ENCODE peak calls at places on chromosomes 13 and 19, in five cellular contexts. One of them, this sample, is unnamed. For H3K4me1, the result is how much of the 10 kb centered on the place peaks cover.

GRCh38 chr19:30419581-30420180 is 47.5 kb downstream of the ZNF536 start:
- DNase-seq in Peyer's patch: no peak
- DNase-seq in GM23338: no peak
- DNase-seq in mammary epithelial cell: no peak
- DNase-seq in right atrium auricular region: no peak
- DNase-seq in this sample: no peak

GRCh38 chr13:51235756-51236564 is 13.8 kb downstream of the FAM124A start:
- DNase-seq in Peyer's patch: no peak
- DNase-seq in right atrium auricular region: no peak
- DNase-seq in GM23338: peak
- DNase-seq in mammary epithelial cell: no peak
- DNase-seq in this sample: no peak

GRCh38 chr13:101552797-101553196 is 100.3 kb downstream of the ITGBL1 start:
- DNase-seq in mammary epithelial cell: peak
- DNase-seq in right atrium auricular region: no peak
- DNase-seq in Peyer's patch: no peak
- DNase-seq in GM23338: no peak
- DNase-seq in this sample: no peak

GRCh38 chr19:58519355-58520256 is at the start of gene ZBTB45:
- DNase-seq in GM23338: peak
- DNase-seq in mammary epithelial cell: peak
- DNase-seq in right atrium auricular region: peak
- DNase-seq in Peyer's patch: peak
- DNase-seq in this sample: peak

GRCh38 chr19:5567360-5567970 is at the start of gene TINCR:
- DNase-seq in right atrium auricular region: no peak
- DNase-seq in mammary epithelial cell: no peak
- DNase-seq in Peyer's patch: no peak
- DNase-seq in GM23338: peak
- DNase-seq in this sample: no peak

GRCh38 chr19:46413262-46414031 is at the start of gene CCDC8:
- DNase-seq in mammary epithelial cell: peak
- DNase-seq in right atrium auricular region: peak
- DNase-seq in GM23338: peak
- DNase-seq in Peyer's patch: no peak
- DNase-seq in this sample: no peak

GRCh38 chr19:45154064-45154827 is 6.5 kb downstream of the NKPD1 start:
- DNase-seq in right atrium auricular region: peak
- DNase-seq in GM23338: no peak
- DNase-seq in mammary epithelial cell: peak
- DNase-seq in Peyer's patch: no peak
- DNase-seq in this sample: no peak

GRCh38 chr19:55451522-55452380 is 8.7 kb upstream of the SHISA7 start:
- DNase-seq in Peyer's patch: no peak
- DNase-seq in GM23338: no peak
- DNase-seq in mammary epithelial cell: no peak
- DNase-seq in right atrium auricular region: no peak
- DNase-seq in this sample: no peak

GRCh38 chr19:38788478-38789243 is at the start of gene LGALS7B:
- DNase-seq in right atrium auricular region: no peak
- DNase-seq in Peyer's patch: no peak
- DNase-seq in mammary epithelial cell: no peak
- DNase-seq in GM23338: peak
- DNase-seq in this sample: no peak

GRCh38 chr19:39203372-39204341 is at the start of gene SYCN:
- DNase-seq in right atrium auricular region: no peak
- DNase-seq in GM23338: peak
- DNase-seq in Peyer's patch: no peak
- DNase-seq in mammary epithelial cell: no peak
- DNase-seq in this sample: no peak

GRCh38 chr13:95564948-95565347 is 12.4 kb downstream of the CLDN10 start:
- DNase-seq in Peyer's patch: no peak
- DNase-seq in right atrium auricular region: no peak
- DNase-seq in mammary epithelial cell: peak
- DNase-seq in GM23338: no peak
- DNase-seq in this sample: no peak

GRCh38 chr13:103805771-103806170 is 739.6 kb upstream of the SLC10A2 start:
- DNase-seq in mammary epithelial cell: no peak
- DNase-seq in Peyer's patch: no peak
- DNase-seq in GM23338: no peak
- DNase-seq in right atrium auricular region: no peak
- DNase-seq in this sample: no peak

GRCh38 chr19:40594251-40594650 is 6.9 kb upstream of the LTBP4 start:
- DNase-seq in Peyer's patch: no peak
- DNase-seq in right atrium auricular region: no peak
- DNase-seq in mammary epithelial cell: no peak
- DNase-seq in GM23338: peak
- DNase-seq in this sample: no peak

GRCh38 chr19:9858766-9859165 is 23.6 kb downstream of the PIN1 start:
- DNase-seq in GM23338: no peak
- DNase-seq in right atrium auricular region: no peak
- DNase-seq in Peyer's patch: no peak
- DNase-seq in mammary epithelial cell: no peak
- DNase-seq in this sample: no peak

GRCh38 chr19:55676384-55676783 is 1.4 kb downstream of the EPN1 start:
- DNase-seq in Peyer's patch: peak
- DNase-seq in GM23338: no peak
- DNase-seq in mammary epithelial cell: peak
- DNase-seq in right atrium auricular region: no peak
- DNase-seq in this sample: no peak

GRCh38 chr13:79405501-79405830 is 589 bp downstream of the RBM26 start:
- DNase-seq in GM23338: peak
- DNase-seq in Peyer's patch: no peak
- DNase-seq in right atrium auricular region: no peak
- DNase-seq in mammary epithelial cell: peak
- DNase-seq in this sample: no peak

GRCh38 chr13:102852556-102852955 is 6.7 kb downstream of the ERCC5 start:
- DNase-seq in mammary epithelial cell: no peak
- DNase-seq in Peyer's patch: no peak
- DNase-seq in GM23338: no peak
- DNase-seq in right atrium auricular region: no peak
- DNase-seq in this sample: no peak

GRCh38 chr19:53875602-53876340 is 6.2 kb upstream of the PRKCG start:
- DNase-seq in mammary epithelial cell: no peak
- DNase-seq in Peyer's patch: no peak
- DNase-seq in right atrium auricular region: no peak
- DNase-seq in GM23338: no peak
- DNase-seq in this sample: no peak
- H3K4me1 ChIP-seq in mammary epithelial cell: under half
- H3K4me1 ChIP-seq in Peyer's patch: under half
- H3K4me1 ChIP-seq in right atrium auricular region: under half
- H3K4me1 ChIP-seq in GM23338: under half
- H3K4me1 ChIP-seq in this sample: under half

GRCh38 chr13:26539738-26540292 is 17.7 kb upstream of the WASF3 start:
- DNase-seq in GM23338: no peak
- DNase-seq in mammary epithelial cell: no peak
- DNase-seq in right atrium auricular region: no peak
- DNase-seq in Peyer's patch: no peak
- DNase-seq in this sample: no peak

GRCh38 chr13:26538363-26539317 is 18.8 kb upstream of the WASF3 start:
- DNase-seq in GM23338: no peak
- DNase-seq in mammary epithelial cell: no peak
- DNase-seq in right atrium auricular region: no peak
- DNase-seq in Peyer's patch: no peak
- DNase-seq in this sample: no peak

GRCh38 chr13:26541678-26542553 is 15.6 kb upstream of the WASF3 start:
- DNase-seq in GM23338: peak
- DNase-seq in mammary epithelial cell: no peak
- DNase-seq in Peyer's patch: no peak
- DNase-seq in right atrium auricular region: no peak
- DNase-seq in this sample: no peak

GRCh38 chr13:26541041-26541440 is 16.4 kb upstream of the WASF3 start:
- DNase-seq in Peyer's patch: no peak
- DNase-seq in GM23338: no peak
- DNase-seq in right atrium auricular region: no peak
- DNase-seq in mammary epithelial cell: no peak
- DNase-seq in this sample: no peak

GRCh38 chr13:26540319-26540718 is 17.2 kb upstream of the WASF3 start:
- DNase-seq in GM23338: no peak
- DNase-seq in right atrium auricular region: no peak
- DNase-seq in mammary epithelial cell: no peak
- DNase-seq in Peyer's patch: no peak
- DNase-seq in this sample: no peak
- H3K4me1 ChIP-seq in GM23338: under half
- H3K4me1 ChIP-seq in right atrium auricular region: under half
- H3K4me1 ChIP-seq in mammary epithelial cell: under half
- H3K4me1 ChIP-seq in Peyer's patch: under half
- H3K4me1 ChIP-seq in this sample: under half

GRCh38 chr19:2048104-2048958 is 2.7 kb downstream of the MKNK2 start:
- DNase-seq in GM23338: no peak
- DNase-seq in Peyer's patch: peak
- DNase-seq in mammary epithelial cell: no peak
- DNase-seq in right atrium auricular region: no peak
- DNase-seq in this sample: no peak

GRCh38 chr19:2049741-2050348 is 1.2 kb downstream of the MKNK2 start:
- DNase-seq in mammary epithelial cell: peak
- DNase-seq in Peyer's patch: peak
- DNase-seq in right atrium auricular region: peak
- DNase-seq in GM23338: peak
- DNase-seq in this sample: no peak

GRCh38 chr19:2050349-2050990 is 574 bp downstream of the MKNK2 start:
- DNase-seq in GM23338: no peak
- DNase-seq in Peyer's patch: no peak
- DNase-seq in right atrium auricular region: no peak
- DNase-seq in mammary epithelial cell: no peak
- DNase-seq in this sample: no peak

GRCh38 chr19:2047449-2048103 is 3.5 kb downstream of the MKNK2 start:
- DNase-seq in Peyer's patch: peak
- DNase-seq in GM23338: no peak
- DNase-seq in mammary epithelial cell: no peak
- DNase-seq in right atrium auricular region: no peak
- DNase-seq in this sample: no peak

GRCh38 chr19:2048959-2049740 is 1.9 kb downstream of the MKNK2 start:
- DNase-seq in mammary epithelial cell: no peak
- DNase-seq in right atrium auricular region: no peak
- DNase-seq in Peyer's patch: peak
- DNase-seq in GM23338: no peak
- DNase-seq in this sample: no peak
- H3K4me1 ChIP-seq in mammary epithelial cell: under half
- H3K4me1 ChIP-seq in right atrium auricular region: under half
- H3K4me1 ChIP-seq in Peyer's patch: half or more
- H3K4me1 ChIP-seq in GM23338: under half
- H3K4me1 ChIP-seq in this sample: under half

DNA sequence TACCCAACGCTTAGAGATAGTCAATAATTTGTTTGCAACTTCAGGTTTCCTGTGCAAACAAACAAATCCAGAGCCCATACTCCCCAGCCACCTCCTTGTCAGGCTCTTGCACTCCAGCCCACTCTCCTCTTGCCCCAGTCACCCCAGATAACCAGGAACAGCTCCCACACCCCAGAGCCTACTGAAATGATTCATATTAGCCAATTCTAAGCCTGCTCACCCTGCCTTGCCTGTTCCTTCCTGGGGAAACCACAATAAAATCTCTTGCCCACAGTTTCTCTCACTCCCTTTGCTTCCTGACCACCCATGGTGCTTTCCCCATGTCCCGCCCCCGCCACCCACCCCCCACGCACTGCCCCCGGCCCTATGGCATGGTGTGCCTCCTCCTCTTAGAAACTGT is 3.8 kb upstream of the ACTL9 start:
- DNase-seq in Peyer's patch: no peak
- DNase-seq in GM23338: no peak
- DNase-seq in right atrium auricular region: no peak
- DNase-seq in mammary epithelial cell: no peak
- DNase-seq in this sample: no peak
- H3K4me1 ChIP-seq in Peyer's patch: under half
- H3K4me1 ChIP-seq in GM23338: under half
- H3K4me1 ChIP-seq in right atrium auricular region: under half
- H3K4me1 ChIP-seq in mammary epithelial cell: under half
- H3K4me1 ChIP-seq in this sample: under half

GRCh38 chr19:18586311-18586710 is 2.3 kb upstream of the REX1BD start:
- DNase-seq in mammary epithelial cell: no peak
- DNase-seq in GM23338: no peak
- DNase-seq in right atrium auricular region: no peak
- DNase-seq in Peyer's patch: no peak
- DNase-seq in this sample: no peak
- H3K4me1 ChIP-seq in mammary epithelial cell: under half
- H3K4me1 ChIP-seq in GM23338: under half
- H3K4me1 ChIP-seq in right atrium auricular region: under half
- H3K4me1 ChIP-seq in Peyer's patch: under half
- H3K4me1 ChIP-seq in this sample: under half

GRCh38 chr13:97229699-97230098 is 7.6 kb downstream of the MBNL2 start:
- DNase-seq in Peyer's patch: no peak
- DNase-seq in right atrium auricular region: no peak
- DNase-seq in GM23338: no peak
- DNase-seq in mammary epithelial cell: no peak
- DNase-seq in this sample: no peak
- H3K4me1 ChIP-seq in Peyer's patch: under half
- H3K4me1 ChIP-seq in right atrium auricular region: under half
- H3K4me1 ChIP-seq in GM23338: under half
- H3K4me1 ChIP-seq in mammary epithelial cell: under half
- H3K4me1 ChIP-seq in this sample: half or more

DNA sequence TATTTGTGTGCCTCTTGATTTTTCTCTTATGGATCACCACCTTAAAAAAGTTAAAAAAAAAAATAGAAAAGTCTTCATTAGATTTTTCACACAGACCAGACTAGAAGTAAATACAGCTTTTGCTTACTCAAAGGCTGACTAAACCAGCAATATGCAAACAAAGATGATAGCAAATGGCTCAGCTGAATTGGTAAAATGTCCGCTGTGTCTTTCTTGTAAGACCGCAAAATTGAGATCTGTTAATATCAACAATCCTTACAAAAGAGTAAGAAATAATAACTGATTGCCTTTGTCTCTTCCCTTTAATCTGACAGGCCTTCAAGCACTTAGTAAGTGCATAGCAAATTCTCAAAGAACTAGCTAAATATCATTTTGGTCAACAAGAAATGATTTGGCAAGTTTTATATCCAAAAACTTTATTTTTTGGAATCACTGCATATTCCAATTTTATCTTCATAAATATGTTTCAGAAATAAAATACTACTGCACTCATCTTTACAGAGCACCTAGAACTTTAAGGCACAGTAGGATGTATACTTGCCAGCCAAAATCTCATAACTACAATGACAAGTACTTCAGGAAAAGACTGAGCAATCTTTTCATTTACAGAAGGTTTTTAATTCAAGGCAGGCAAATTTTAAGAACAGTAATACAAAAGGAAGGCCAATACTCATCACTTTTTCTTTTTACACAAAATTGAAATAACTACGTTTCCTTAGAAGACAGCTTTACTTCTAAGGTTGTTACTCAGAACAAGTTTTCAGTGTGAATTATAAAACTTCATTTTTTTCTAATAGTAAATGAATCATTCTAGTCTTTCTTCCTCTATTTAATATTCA is 1.2 kb downstream of the ELF1 start:
- DNase-seq in mammary epithelial cell: peak
- DNase-seq in Peyer's patch: no peak
- DNase-seq in right atrium auricular region: no peak
- DNase-seq in GM23338: no peak
- DNase-seq in this sample: no peak
- H3K4me1 ChIP-seq in mammary epithelial cell: under half
- H3K4me1 ChIP-seq in Peyer's patch: under half
- H3K4me1 ChIP-seq in right atrium auricular region: under half
- H3K4me1 ChIP-seq in GM23338: half or more
- H3K4me1 ChIP-seq in this sample: under half

GRCh38 chr19:2290441-2291184 is 8.6 kb upstream of the PEAK3 start:
- DNase-seq in Peyer's patch: peak
- DNase-seq in right atrium auricular region: no peak
- DNase-seq in GM23338: peak
- DNase-seq in mammary epithelial cell: peak
- DNase-seq in this sample: no peak
- H3K4me1 ChIP-seq in Peyer's patch: under half
- H3K4me1 ChIP-seq in right atrium auricular region: under half
- H3K4me1 ChIP-seq in GM23338: under half
- H3K4me1 ChIP-seq in mammary epithelial cell: under half
- H3K4me1 ChIP-seq in this sample: under half